ENCODE peak calls at places on chromosome 4, in five cellular contexts. One of them, this sample, is unnamed.

GRCh38 chr4:31089815-31090214 is 369.6 kb downstream of the PCDH7 start:
- DNase-seq in BE2C: peak; percentile 18
- DNase-seq in fibroblast of lung: peak; percentile 85
- DNase-seq in heart right ventricle: peak; percentile 67
- DNase-seq in A549: no peak
- DNase-seq in this sample: no peak

GRCh38 chr4:75735525-75735924 is 11.1 kb downstream of the USO1 start:
- DNase-seq in A549: no peak
- DNase-seq in BE2C: no peak
- DNase-seq in heart right ventricle: no peak
- DNase-seq in fibroblast of lung: no peak
- DNase-seq in this sample: no peak

GRCh38 chr4:39466747-39467146 is 7.9 kb downstream of the LIAS start:
- DNase-seq in fibroblast of lung: peak; percentile 61
- DNase-seq in BE2C: no peak
- DNase-seq in A549: no peak
- DNase-seq in heart right ventricle: no peak
- DNase-seq in this sample: no peak

GRCh38 chr4:158371158-158371557 is 150.5 kb upstream of the RXFP1 start:
- DNase-seq in fibroblast of lung: peak; percentile 55
- DNase-seq in A549: peak; percentile 1
- DNase-seq in heart right ventricle: no peak
- DNase-seq in BE2C: no peak
- DNase-seq in this sample: no peak

GRCh38 chr4:67776746-67777145 is 22.6 kb upstream of the GNRHR start:
- DNase-seq in fibroblast of lung: no peak
- DNase-seq in BE2C: no peak
- DNase-seq in A549: no peak
- DNase-seq in heart right ventricle: no peak
- DNase-seq in this sample: no peak

GRCh38 chr4:10106421-10107039 is 10.1 kb downstream of the WDR1 start:
- DNase-seq in fibroblast of lung: peak; percentile 98
- DNase-seq in A549: peak; percentile 86
- DNase-seq in BE2C: no peak
- DNase-seq in heart right ventricle: peak; percentile 65
- DNase-seq in this sample: no peak

GRCh38 chr4:122775987-122776836 is 43.7 kb downstream of the BBS12 start:
- DNase-seq in BE2C: peak; percentile 21
- DNase-seq in A549: no peak
- DNase-seq in heart right ventricle: no peak
- DNase-seq in fibroblast of lung: no peak
- DNase-seq in this sample: no peak

GRCh38 chr4:76539979-76540378 is 105.0 kb downstream of the SHROOM3 start:
- DNase-seq in BE2C: no peak
- DNase-seq in A549: no peak
- DNase-seq in fibroblast of lung: peak; percentile 90
- DNase-seq in heart right ventricle: no peak
- DNase-seq in this sample: no peak

GRCh38 chr4:128861856-128862518 is 52.5 kb downstream of the JADE1 start:
- DNase-seq in heart right ventricle: no peak
- DNase-seq in BE2C: no peak
- DNase-seq in fibroblast of lung: no peak
- DNase-seq in A549: no peak
- DNase-seq in this sample: no peak

GRCh38 chr4:124948976-124949597 is 236.6 kb upstream of the ANKRD50 start:
- DNase-seq in A549: no peak
- DNase-seq in fibroblast of lung: peak; percentile 90
- DNase-seq in heart right ventricle: no peak
- DNase-seq in BE2C: no peak
- DNase-seq in this sample: no peak

GRCh38 chr4:154743683-154744340 is at the start of gene LRAT:
- DNase-seq in A549: peak; percentile 69
- DNase-seq in fibroblast of lung: no peak
- DNase-seq in BE2C: peak; percentile 58
- DNase-seq in heart right ventricle: no peak
- DNase-seq in this sample: peak; percentile 81
- TF ChIP-seq CTCF in A549: no peak
- TF ChIP-seq CTCF in fibroblast of lung: no peak
- TF ChIP-seq CTCF in BE2C: no peak
- TF ChIP-seq CTCF in heart right ventricle: no peak
- TF ChIP-seq CTCF in this sample: no peak

GRCh38 chr4:100372432-100372831 is 145.4 kb downstream of the EMCN start:
- DNase-seq in fibroblast of lung: no peak
- DNase-seq in heart right ventricle: no peak
- DNase-seq in A549: peak; percentile 1
- DNase-seq in BE2C: peak; percentile 28
- DNase-seq in this sample: peak; percentile 3
- TF ChIP-seq CTCF in fibroblast of lung: peak; percentile 26
- TF ChIP-seq CTCF in heart right ventricle: no peak
- TF ChIP-seq CTCF in A549: no peak
- TF ChIP-seq CTCF in BE2C: peak; percentile 67
- TF ChIP-seq CTCF in this sample: peak; percentile 45

DNA sequence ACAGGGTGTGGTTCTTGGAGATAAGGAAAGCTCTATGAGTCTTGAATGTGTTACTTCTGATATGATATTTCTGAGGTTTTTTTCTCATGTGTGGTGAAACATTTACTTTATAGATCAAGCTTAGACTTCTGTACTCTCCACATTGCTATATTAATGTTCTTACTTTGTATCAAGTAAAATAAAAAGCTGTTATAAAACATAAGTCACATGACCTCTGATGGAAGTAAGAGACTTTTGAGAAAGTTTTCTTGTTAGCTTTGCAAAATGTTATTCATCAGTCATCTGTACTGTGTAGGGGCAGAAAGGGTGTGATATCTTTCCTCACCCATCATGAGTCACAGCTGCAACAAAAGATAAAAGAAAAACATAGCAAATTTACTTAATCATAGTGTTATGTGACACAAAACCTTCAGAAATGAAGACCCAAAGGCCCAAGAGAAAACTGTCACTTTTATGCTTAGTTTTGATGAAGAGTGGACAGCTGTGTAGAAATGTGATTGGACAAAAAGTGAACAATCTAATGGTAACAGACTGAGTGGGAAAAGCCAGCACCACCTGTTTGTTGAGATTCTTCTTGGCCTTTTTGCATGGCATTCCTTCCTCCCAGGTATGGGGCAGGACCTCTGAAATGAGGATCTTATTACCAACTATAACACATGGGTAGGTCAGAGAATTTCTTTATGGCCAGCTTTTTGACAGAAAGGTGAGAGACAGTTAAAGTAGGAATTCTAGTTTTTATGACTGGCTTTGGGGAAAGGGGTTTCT is 632.4 kb downstream of the PDHA2 start:
- DNase-seq in fibroblast of lung: peak; percentile 4
- DNase-seq in A549: no peak
- DNase-seq in heart right ventricle: no peak
- DNase-seq in BE2C: no peak
- DNase-seq in this sample: no peak
- TF ChIP-seq CTCF in fibroblast of lung: no peak
- TF ChIP-seq CTCF in A549: no peak
- TF ChIP-seq CTCF in heart right ventricle: no peak
- TF ChIP-seq CTCF in BE2C: no peak
- TF ChIP-seq CTCF in this sample: no peak

GRCh38 chr4:35300996-35301774 is 943.1 kb downstream of the ARAP2 start:
- DNase-seq in heart right ventricle: no peak
- DNase-seq in A549: no peak
- DNase-seq in BE2C: no peak
- DNase-seq in fibroblast of lung: no peak
- DNase-seq in this sample: peak; percentile 40
- TF ChIP-seq CTCF in heart right ventricle: no peak
- TF ChIP-seq CTCF in A549: no peak
- TF ChIP-seq CTCF in BE2C: no peak
- TF ChIP-seq CTCF in fibroblast of lung: no peak
- TF ChIP-seq CTCF in this sample: no peak

GRCh38 chr4:142582340-142582739 is 263.8 kb downstream of the INPP4B start:
- DNase-seq in heart right ventricle: no peak
- DNase-seq in fibroblast of lung: no peak
- DNase-seq in BE2C: no peak
- DNase-seq in A549: no peak
- DNase-seq in this sample: no peak

GRCh38 chr4:142579483-142579882 is 266.6 kb downstream of the INPP4B start:
- DNase-seq in heart right ventricle: no peak
- DNase-seq in fibroblast of lung: peak; percentile 13
- DNase-seq in A549: no peak
- DNase-seq in BE2C: no peak
- DNase-seq in this sample: no peak

GRCh38 chr4:142585411-142585810 is 260.7 kb downstream of the INPP4B start:
- DNase-seq in heart right ventricle: no peak
- DNase-seq in BE2C: no peak
- DNase-seq in A549: no peak
- DNase-seq in fibroblast of lung: peak; percentile 10
- DNase-seq in this sample: no peak

GRCh38 chr4:142581891-142582290 is 264.2 kb downstream of the INPP4B start:
- DNase-seq in BE2C: no peak
- DNase-seq in A549: no peak
- DNase-seq in heart right ventricle: no peak
- DNase-seq in fibroblast of lung: no peak
- DNase-seq in this sample: no peak

GRCh38 chr4:142583708-142584107 is 262.4 kb downstream of the INPP4B start:
- DNase-seq in fibroblast of lung: no peak
- DNase-seq in BE2C: no peak
- DNase-seq in heart right ventricle: no peak
- DNase-seq in A549: no peak
- DNase-seq in this sample: no peak
- TF ChIP-seq CTCF in fibroblast of lung: no peak
- TF ChIP-seq CTCF in BE2C: no peak
- TF ChIP-seq CTCF in heart right ventricle: no peak
- TF ChIP-seq CTCF in A549: no peak
- TF ChIP-seq CTCF in this sample: no peak

DNA sequence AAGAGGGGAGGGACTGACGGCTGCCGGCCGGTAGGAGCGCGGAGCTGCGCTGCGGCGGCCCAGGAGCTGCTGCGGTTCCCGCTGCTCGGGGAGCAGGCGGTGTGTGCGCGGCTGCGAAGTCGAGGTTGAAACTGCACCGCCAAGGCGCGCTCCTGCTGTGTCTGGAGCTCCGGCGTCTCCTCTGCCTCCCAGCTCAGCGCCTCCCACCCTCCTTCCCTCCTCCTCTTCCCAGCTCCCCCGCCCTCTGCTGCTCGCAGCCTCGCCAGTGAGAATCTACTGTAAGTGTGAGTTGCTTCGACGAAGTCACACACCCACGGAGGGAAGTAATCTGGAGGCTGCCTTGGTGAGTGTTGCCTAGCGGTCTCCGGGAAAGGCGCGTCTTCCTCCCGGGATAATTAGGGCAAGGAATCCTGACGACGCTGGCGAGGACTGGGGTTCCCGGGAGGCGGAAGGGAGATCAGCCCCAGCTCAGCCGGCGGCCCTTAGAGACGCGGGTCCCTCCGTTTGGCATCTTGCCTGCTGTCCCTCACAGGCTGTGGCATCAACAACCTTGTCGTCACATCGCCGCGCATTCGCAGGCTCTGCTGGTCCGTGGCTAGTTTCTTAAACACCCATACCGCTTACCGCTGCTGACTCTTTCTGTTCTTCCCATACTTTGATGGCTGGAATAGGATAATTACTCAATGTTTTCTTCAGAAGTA is at the start of gene EPHA5:
- DNase-seq in BE2C: peak; percentile 81
- DNase-seq in heart right ventricle: peak; percentile 22
- DNase-seq in A549: no peak
- DNase-seq in fibroblast of lung: peak; percentile 98
- DNase-seq in this sample: peak; percentile 83
- TF ChIP-seq CTCF in BE2C: no peak
- TF ChIP-seq CTCF in heart right ventricle: no peak
- TF ChIP-seq CTCF in A549: no peak
- TF ChIP-seq CTCF in fibroblast of lung: peak; percentile 8
- TF ChIP-seq CTCF in this sample: peak; percentile 23

GRCh38 chr4:2418652-2419571 is at the start of gene CFAP99:
- DNase-seq in fibroblast of lung: peak; percentile 85
- DNase-seq in heart right ventricle: peak; percentile 97
- DNase-seq in BE2C: peak; percentile 98
- DNase-seq in A549: peak; percentile 77
- DNase-seq in this sample: peak; percentile 97
- TF ChIP-seq CTCF in fibroblast of lung: no peak
- TF ChIP-seq CTCF in heart right ventricle: no peak
- TF ChIP-seq CTCF in BE2C: peak; percentile 2
- TF ChIP-seq CTCF in A549: no peak
- TF ChIP-seq CTCF in this sample: no peak

GRCh38 chr4:109406337-109406931 is 27.2 kb upstream of the SEC24B start:
- DNase-seq in heart right ventricle: peak; percentile 32
- DNase-seq in A549: peak; percentile 21
- DNase-seq in fibroblast of lung: peak; percentile 72
- DNase-seq in BE2C: no peak
- DNase-seq in this sample: peak; percentile 32
- TF ChIP-seq CTCF in heart right ventricle: peak; percentile 58
- TF ChIP-seq CTCF in A549: peak; percentile 63
- TF ChIP-seq CTCF in fibroblast of lung: peak; percentile 64
- TF ChIP-seq CTCF in BE2C: peak; percentile 75
- TF ChIP-seq CTCF in this sample: peak; percentile 73

GRCh38 chr4:47386146-47386545 is 77.4 kb downstream of the COMMD8 start:
- DNase-seq in fibroblast of lung: no peak
- DNase-seq in heart right ventricle: no peak
- DNase-seq in A549: no peak
- DNase-seq in BE2C: no peak
- DNase-seq in this sample: no peak

GRCh38 chr4:47386592-47387235 is 76.8 kb downstream of the COMMD8 start:
- DNase-seq in heart right ventricle: no peak
- DNase-seq in A549: no peak
- DNase-seq in BE2C: peak; percentile 57
- DNase-seq in fibroblast of lung: peak; percentile 85
- DNase-seq in this sample: no peak

GRCh38 chr4:47381172-47381571 is 82.3 kb downstream of the COMMD8 start:
- DNase-seq in heart right ventricle: no peak
- DNase-seq in BE2C: no peak
- DNase-seq in A549: no peak
- DNase-seq in fibroblast of lung: no peak
- DNase-seq in this sample: no peak

DNA sequence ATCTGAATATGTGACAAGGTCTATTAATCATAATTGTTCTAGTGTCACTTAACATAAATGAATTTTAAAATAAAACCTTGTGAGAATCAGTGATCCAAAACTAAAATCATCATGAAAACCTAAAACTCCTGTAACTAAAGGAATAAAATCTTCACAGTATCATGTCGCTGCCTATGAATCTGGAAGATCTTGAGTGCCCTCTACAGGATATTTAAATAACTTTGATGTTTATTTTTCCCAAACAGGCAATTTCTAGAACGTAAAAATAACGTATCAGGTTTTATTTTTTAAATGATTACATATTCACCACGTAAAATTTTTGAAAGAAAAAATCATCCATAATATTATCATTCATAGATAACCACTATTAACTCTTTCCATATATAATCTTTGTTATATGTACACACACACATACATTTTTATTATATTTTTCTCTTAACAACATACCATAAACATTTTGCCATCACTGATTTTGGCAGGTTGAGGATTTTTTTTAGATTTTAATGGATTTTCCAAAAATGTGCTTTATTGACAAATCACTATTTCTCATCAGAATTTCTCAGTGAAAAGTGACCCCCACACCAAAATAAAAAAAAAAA is 79.6 kb downstream of the COMMD8 start:
- DNase-seq in BE2C: no peak
- DNase-seq in heart right ventricle: no peak
- DNase-seq in fibroblast of lung: peak; percentile 38
- DNase-seq in A549: peak; percentile 1
- DNase-seq in this sample: no peak
- TF ChIP-seq CTCF in BE2C: peak; percentile 56
- TF ChIP-seq CTCF in heart right ventricle: peak; percentile 18
- TF ChIP-seq CTCF in fibroblast of lung: peak; percentile 26
- TF ChIP-seq CTCF in A549: peak; percentile 52
- TF ChIP-seq CTCF in this sample: peak; percentile 66

This sample was measured in nephron progenitor cell.